ENCODE peak calls at places on chromosomes 4 and X, in ten cellular contexts. I is ACHN; B is left kidney; K is mesenteric fat pad; M is psoas muscle; Q is Calu3; J is brain pericyte; P is stimulated activated CD8-positive, alpha-beta memory T cell treated with anti-CD3 and anti-CD28 coated beads, Interleukin-4, amount 100 ng/mL, for 24 hours; A is CD8-positive, alpha-beta memory T cell; O is midbrain. H is an unnamed sample.

GRCh38 chr4:173777421-173777820 is 247.4 kb upstream of the HAND2 start:
- DNase-seq in O (no peak), J (no peak), Q (no peak), A (no peak), I (no peak), P (no peak), K (no peak), M (no peak), B (no peak), H (no peak)

GRCh38 chr4:145076473-145076855 is 21.5 kb downstream of the ANAPC10 start:
- DNase-seq in Q (no peak), O (no peak), M (no peak), B (no peak), J (no peak), I (no peak), A (no peak), K (no peak), P (no peak), H (no peak)

GRCh38 chr4:21879187-21879586 is 69.4 kb downstream of the KCNIP4 start:
- DNase-seq in B (no peak), K (no peak), M (no peak), O (no peak), A (no peak), J (no peak), P (no peak), Q (peak), I (peak), H (no peak)

GRCh38 chr4:3041192-3042142 is 32.9 kb downstream of the HTT-AS start:
- DNase-seq in Q (peak), J (no peak), K (peak), B (peak), O (peak), P (peak), A (peak), I (no peak), M (peak), H (peak)

GRCh38 chr4:16072168-16072567 is 11.7 kb downstream of the PROM1 start:
- DNase-seq in J (no peak), O (no peak), K (no peak), M (no peak), P (no peak), I (no peak), B (no peak), Q (no peak), A (no peak), H (no peak)

GRCh38 chrX:133776072-133776471 is 209.3 kb downstream of the GPC3 start:
- DNase-seq in J (no peak), P (peak), A (peak), K (no peak), I (no peak), Q (no peak), B (no peak), M (no peak), O (peak), H (peak)

GRCh38 chr4:17324431-17324830 is 187.5 kb downstream of the QDPR start:
- DNase-seq in O (peak), A (peak), P (peak), B (peak), I (peak), J (no peak), Q (peak), M (peak), K (no peak), H (no peak)

GRCh38 chr4:122827258-122827887 is 742 bp downstream of the FGF2 start:
- DNase-seq in J (no peak), M (peak), Q (peak), I (peak), O (peak), B (peak), P (peak), A (peak), K (peak), H (no peak)

GRCh38 chr4:75056277-75056676 is 123.4 kb downstream of the PARM1 start:
- DNase-seq in P (no peak), A (no peak), J (no peak), O (no peak), I (no peak), B (no peak), K (no peak), Q (no peak), M (no peak), H (no peak)

GRCh38 chrX:110509778-110510510 is 151.3 kb downstream of the RTL9 start:
- DNase-seq in A (no peak), P (no peak), I (no peak), K (no peak), B (peak), Q (no peak), J (no peak), O (no peak), M (no peak), H (no peak)

GRCh38 chrX:17553451-17553850 is 178.5 kb downstream of the NHS start:
- DNase-seq in M (no peak), J (no peak), K (no peak), I (peak), A (no peak), B (peak), O (no peak), Q (peak), P (no peak), H (no peak)

GRCh38 chr4:165367040-165367439 is 11.8 kb upstream of the CPE start:
- DNase-seq in P (no peak), Q (no peak), O (no peak), K (no peak), A (no peak), I (no peak), J (no peak), M (no peak), B (no peak), H (no peak)

GRCh38 chr4:186936496-186937375 is 213.1 kb upstream of the FAT1 start:
- DNase-seq in J (peak), B (peak), I (peak), P (no peak), O (no peak), Q (peak), A (no peak), K (no peak), M (no peak), H (no peak)

GRCh38 chr4:172042714-172043114 is 229.5 kb downstream of the GALNTL6 start:
- DNase-seq in J (no peak), A (no peak), Q (peak), K (no peak), P (no peak), B (no peak), M (no peak), O (no peak), I (peak), H (no peak)

GRCh38 chr4:174764105-174764729 is 64.8 kb downstream of the GLRA3 start:
- DNase-seq in M (no peak), P (no peak), K (no peak), J (no peak), I (peak), A (no peak), O (peak), Q (no peak), B (peak), H (no peak)

GRCh38 chr4:113901994-113902787 is 77.3 kb downstream of the ARSJ start:
- DNase-seq in B (peak), I (no peak), O (no peak), Q (peak), M (no peak), K (no peak), J (no peak), A (peak), P (no peak), H (peak)

GRCh38 chr4:54440394-54441223 is 211.5 kb downstream of the PDGFRA start:
- DNase-seq in A (no peak), O (peak), K (no peak), B (peak), M (no peak), Q (peak), P (no peak), I (peak), J (no peak), H (no peak)

GRCh38 chrX:3811331-3812311 is 98.2 kb upstream of the PRKX start:
- DNase-seq in K (no peak), Q (peak), O (peak), P (no peak), B (peak), J (no peak), A (peak), I (peak), M (no peak), H (peak)

GRCh38 chrX:153903238-153903980 is 1.1 kb upstream of the AVPR2 start:
- DNase-seq in M (no peak), K (peak), J (no peak), I (no peak), Q (no peak), B (no peak), O (no peak), P (no peak), A (no peak), H (no peak)

GRCh38 chr4:177532363-177532762 is 90.1 kb upstream of the AGA start:
- DNase-seq in A (no peak), P (no peak), M (no peak), O (no peak), K (no peak), I (no peak), Q (no peak), J (no peak), B (no peak), H (no peak)

GRCh38 chrX:30483996-30484395 is 93.6 kb downstream of the TASL start:
- DNase-seq in Q (no peak), B (peak), K (no peak), P (no peak), A (no peak), O (no peak), J (no peak), I (no peak), M (no peak), H (no peak)

GRCh38 chr4:37623125-37623524 is 63.1 kb downstream of the RELL1 start:
- DNase-seq in M (no peak), J (no peak), B (no peak), P (no peak), O (no peak), K (no peak), A (no peak), I (no peak), Q (no peak), H (no peak)

GRCh38 chr4:1150875-1151274 is 21.5 kb downstream of the SPON2 start:
- DNase-seq in O (no peak), I (no peak), K (no peak), P (no peak), J (no peak), A (no peak), B (no peak), Q (no peak), M (no peak), H (no peak)

GRCh38 chr4:83082777-83083176 is 31.8 kb downstream of the PLAC8 start:
- DNase-seq in I (no peak), Q (no peak), P (no peak), K (no peak), A (no peak), M (no peak), J (no peak), O (no peak), B (no peak), H (no peak)

GRCh38 chrX:38109042-38109904 is 102.9 kb downstream of the SYTL5 start:
- DNase-seq in M (no peak), I (no peak), J (no peak), Q (no peak), B (no peak), K (no peak), P (no peak), A (no peak), O (no peak), H (no peak)

GRCh38 chr4:154491731-154492249 is at the start of gene DCHS2:
- DNase-seq in Q (peak), K (no peak), J (no peak), B (peak), I (peak), O (no peak), M (peak), A (no peak), P (no peak), H (no peak)

GRCh38 chrX:13283512-13283911 is 36.3 kb downstream of the ATXN3L start:
- DNase-seq in I (no peak), J (no peak), Q (no peak), B (no peak), O (no peak), K (no peak), P (no peak), M (no peak), A (no peak), H (no peak)

GRCh38 chr4:48813984-48814383 is 16.9 kb upstream of the OCIAD1 start:
- DNase-seq in J (no peak), M (no peak), I (no peak), O (no peak), K (no peak), B (no peak), P (no peak), A (no peak), Q (no peak), H (no peak)

GRCh38 chrX:2371026-2371778 is 129.6 kb downstream of the DHRSX start:
- DNase-seq in O (no peak), I (no peak), B (peak), P (no peak), Q (no peak), K (no peak), M (no peak), A (no peak), J (peak), H (no peak)

GRCh38 chr4:48470570-48470969 is 12.6 kb upstream of the SLC10A4 start:
- DNase-seq in M (no peak), O (no peak), P (no peak), I (no peak), A (no peak), Q (no peak), B (peak), K (no peak), J (no peak), H (no peak)

GRCh38 chr4:108730579-108730978 is 32.3 kb downstream of the ETNPPL start:
- DNase-seq in K (no peak), I (no peak), M (no peak), P (no peak), Q (no peak), O (no peak), B (no peak), A (no peak), J (no peak), H (no peak)

GRCh38 chr4:31169851-31170250 is 449.7 kb downstream of the PCDH7 start:
- DNase-seq in K (no peak), P (no peak), O (no peak), Q (no peak), A (no peak), J (no peak), B (no peak), I (no peak), M (no peak), H (no peak)

GRCh38 chr4:119643306-119644042 is 14.9 kb upstream of the PDE5A start:
- DNase-seq in P (no peak), J (no peak), Q (no peak), O (no peak), B (no peak), A (no peak), M (no peak), K (no peak), I (no peak), H (no peak)

GRCh38 chrX:29581223-29581622 is 634.1 kb upstream of the MAGEB2 start:
- DNase-seq in I (no peak), M (no peak), A (no peak), P (no peak), O (no peak), K (no peak), Q (no peak), J (no peak), B (no peak), H (no peak)